ENCODE peak calls at places on chromosomes 2 and 18, in ten cellular contexts. One of them, this sample, is unnamed.

GRCh38 chr2:205686231-205687017 is 4.1 kb downstream of the NRP2 start:
- DNase-seq in hippocampal formation: no peak
- DNase-seq in MV-4-11: no peak
- DNase-seq in stimulated activated CD8-positive, alpha-beta memory T cell treated with anti-CD3 and anti-CD28 coated beads, Interleukin-2, amount 100 ng/mL, for 48 hours: no peak
- DNase-seq in head of caudate nucleus: no peak
- DNase-seq in CD8-positive, alpha-beta T cell: no peak
- DNase-seq in NCI-H1694 treated with DMSO at 0.1 percent for 48 hours: no peak
- DNase-seq in aorta: peak; percentile 63
- DNase-seq in GM13976: no peak
- DNase-seq in effector memory CD4-positive, alpha-beta T cell: no peak
- DNase-seq in this sample: no peak

GRCh38 chr2:46145017-46145416 is 152.2 kb upstream of the EPAS1 start:
- DNase-seq in hippocampal formation: no peak
- DNase-seq in MV-4-11: no peak
- DNase-seq in stimulated activated CD8-positive, alpha-beta memory T cell treated with anti-CD3 and anti-CD28 coated beads, Interleukin-2, amount 100 ng/mL, for 48 hours: no peak
- DNase-seq in head of caudate nucleus: no peak
- DNase-seq in CD8-positive, alpha-beta T cell: no peak
- DNase-seq in NCI-H1694 treated with DMSO at 0.1 percent for 48 hours: no peak
- DNase-seq in aorta: no peak
- DNase-seq in GM13976: peak; percentile 4
- DNase-seq in effector memory CD4-positive, alpha-beta T cell: no peak
- DNase-seq in this sample: no peak

GRCh38 chr18:68409585-68409984 is 305.3 kb downstream of the TMX3 start:
- DNase-seq in hippocampal formation: no peak
- DNase-seq in MV-4-11: no peak
- DNase-seq in stimulated activated CD8-positive, alpha-beta memory T cell treated with anti-CD3 and anti-CD28 coated beads, Interleukin-2, amount 100 ng/mL, for 48 hours: no peak
- DNase-seq in head of caudate nucleus: no peak
- DNase-seq in CD8-positive, alpha-beta T cell: no peak
- DNase-seq in NCI-H1694 treated with DMSO at 0.1 percent for 48 hours: no peak
- DNase-seq in aorta: no peak
- DNase-seq in GM13976: no peak
- DNase-seq in effector memory CD4-positive, alpha-beta T cell: no peak
- DNase-seq in this sample: no peak

GRCh38 chr2:237270556-237270955 is 143.4 kb downstream of the COL6A3 start:
- DNase-seq in hippocampal formation: no peak
- DNase-seq in MV-4-11: no peak
- DNase-seq in stimulated activated CD8-positive, alpha-beta memory T cell treated with anti-CD3 and anti-CD28 coated beads, Interleukin-2, amount 100 ng/mL, for 48 hours: no peak
- DNase-seq in head of caudate nucleus: no peak
- DNase-seq in CD8-positive, alpha-beta T cell: no peak
- DNase-seq in NCI-H1694 treated with DMSO at 0.1 percent for 48 hours: no peak
- DNase-seq in aorta: no peak
- DNase-seq in GM13976: no peak
- DNase-seq in effector memory CD4-positive, alpha-beta T cell: no peak
- DNase-seq in this sample: no peak

GRCh38 chr2:108034843-108035242 is 48.5 kb downstream of the SLC5A7 start:
- DNase-seq in hippocampal formation: no peak
- DNase-seq in MV-4-11: no peak
- DNase-seq in stimulated activated CD8-positive, alpha-beta memory T cell treated with anti-CD3 and anti-CD28 coated beads, Interleukin-2, amount 100 ng/mL, for 48 hours: no peak
- DNase-seq in head of caudate nucleus: no peak
- DNase-seq in CD8-positive, alpha-beta T cell: no peak
- DNase-seq in NCI-H1694 treated with DMSO at 0.1 percent for 48 hours: no peak
- DNase-seq in aorta: no peak
- DNase-seq in GM13976: no peak
- DNase-seq in effector memory CD4-positive, alpha-beta T cell: no peak
- DNase-seq in this sample: no peak

GRCh38 chr2:42141687-42142475 is 27.3 kb upstream of the EML4 start:
- DNase-seq in hippocampal formation: no peak
- DNase-seq in MV-4-11: peak; percentile 50
- DNase-seq in stimulated activated CD8-positive, alpha-beta memory T cell treated with anti-CD3 and anti-CD28 coated beads, Interleukin-2, amount 100 ng/mL, for 48 hours: no peak
- DNase-seq in head of caudate nucleus: peak; percentile 24
- DNase-seq in CD8-positive, alpha-beta T cell: no peak
- DNase-seq in NCI-H1694 treated with DMSO at 0.1 percent for 48 hours: peak; percentile 44
- DNase-seq in aorta: peak; percentile 68
- DNase-seq in GM13976: no peak
- DNase-seq in effector memory CD4-positive, alpha-beta T cell: no peak
- DNase-seq in this sample: no peak

GRCh38 chr2:168208652-168209051 is 38.7 kb downstream of the STK39 start:
- DNase-seq in hippocampal formation: no peak
- DNase-seq in MV-4-11: no peak
- DNase-seq in stimulated activated CD8-positive, alpha-beta memory T cell treated with anti-CD3 and anti-CD28 coated beads, Interleukin-2, amount 100 ng/mL, for 48 hours: no peak
- DNase-seq in head of caudate nucleus: no peak
- DNase-seq in CD8-positive, alpha-beta T cell: no peak
- DNase-seq in NCI-H1694 treated with DMSO at 0.1 percent for 48 hours: no peak
- DNase-seq in aorta: no peak
- DNase-seq in GM13976: no peak
- DNase-seq in effector memory CD4-positive, alpha-beta T cell: no peak
- DNase-seq in this sample: no peak

GRCh38 chr18:47251289-47252120 is at the start of gene SKOR2:
- DNase-seq in hippocampal formation: no peak
- DNase-seq in MV-4-11: no peak
- DNase-seq in stimulated activated CD8-positive, alpha-beta memory T cell treated with anti-CD3 and anti-CD28 coated beads, Interleukin-2, amount 100 ng/mL, for 48 hours: no peak
- DNase-seq in head of caudate nucleus: no peak
- DNase-seq in CD8-positive, alpha-beta T cell: no peak
- DNase-seq in NCI-H1694 treated with DMSO at 0.1 percent for 48 hours: no peak
- DNase-seq in aorta: no peak
- DNase-seq in GM13976: no peak
- DNase-seq in effector memory CD4-positive, alpha-beta T cell: no peak
- DNase-seq in this sample: no peak

GRCh38 chr2:218397502-218398436 is 1.9 kb upstream of the CTDSP1 start:
- DNase-seq in hippocampal formation: no peak
- DNase-seq in MV-4-11: peak; percentile 86
- DNase-seq in stimulated activated CD8-positive, alpha-beta memory T cell treated with anti-CD3 and anti-CD28 coated beads, Interleukin-2, amount 100 ng/mL, for 48 hours: no peak
- DNase-seq in head of caudate nucleus: no peak
- DNase-seq in CD8-positive, alpha-beta T cell: peak; percentile 68
- DNase-seq in NCI-H1694 treated with DMSO at 0.1 percent for 48 hours: no peak
- DNase-seq in aorta: peak; percentile 88
- DNase-seq in GM13976: peak; percentile 79
- DNase-seq in effector memory CD4-positive, alpha-beta T cell: peak; percentile 48
- DNase-seq in this sample: peak; percentile 60

GRCh38 chr18:26415041-26415440 is 133.3 kb downstream of the KCTD1 start:
- DNase-seq in hippocampal formation: no peak
- DNase-seq in MV-4-11: no peak
- DNase-seq in stimulated activated CD8-positive, alpha-beta memory T cell treated with anti-CD3 and anti-CD28 coated beads, Interleukin-2, amount 100 ng/mL, for 48 hours: no peak
- DNase-seq in head of caudate nucleus: no peak
- DNase-seq in CD8-positive, alpha-beta T cell: no peak
- DNase-seq in NCI-H1694 treated with DMSO at 0.1 percent for 48 hours: no peak
- DNase-seq in aorta: no peak
- DNase-seq in GM13976: no peak
- DNase-seq in effector memory CD4-positive, alpha-beta T cell: no peak
- DNase-seq in this sample: no peak